ENCODE peak calls at places on chromosomes 12 and 14, in ten cellular contexts. S, U, E, B, O, Y, N, T, M and A are unnamed samples.

GRCh38 chr12:131701705-131702572 is 9.0 kb upstream of the SFSWAP start:
- DNase-seq in S (no peak), U (no peak), E (no peak), B (no peak), O (no peak), Y (no peak), N (no peak), T (no peak), M (no peak), A (no peak)

GRCh38 chr14:80955434-80955939 is at the start of gene TSHR:
- DNase-seq in S (peak; percentile 4), U (no peak), E (peak; percentile 36), B (no peak), O (no peak), Y (no peak), N (no peak), T (peak; percentile 48), M (peak; percentile 48), A (peak; percentile 13)

GRCh38 chr14:56899829-56900228 is 89.5 kb upstream of the OTX2 start:
- DNase-seq in S (no peak), U (no peak), E (no peak), B (no peak), O (no peak), Y (no peak), N (no peak), T (no peak), M (peak; percentile 65), A (no peak)

GRCh38 chr14:71438684-71439083 is 493.5 kb upstream of the RGS6 start:
- DNase-seq in S (no peak), U (peak; percentile 22), E (no peak), B (no peak), O (peak; percentile 54), Y (no peak), N (no peak), T (no peak), M (no peak), A (no peak)

GRCh38 chr12:128916425-128916824 is 63.1 kb downstream of the GLT1D1 start:
- DNase-seq in S (no peak), U (no peak), E (no peak), B (no peak), O (no peak), Y (no peak), N (no peak), T (no peak), M (no peak), A (no peak)

GRCh38 chr14:91872011-91872476 is 4.7 kb upstream of the TC2N start:
- DNase-seq in S (no peak), U (peak; percentile 78), E (no peak), B (no peak), O (peak; percentile 29), Y (no peak), N (peak; percentile 75), T (peak; percentile 73), M (no peak), A (peak; percentile 57)

GRCh38 chr14:58243790-58244555 is 670 bp upstream of the PSMA3 start:
- DNase-seq in S (no peak), U (no peak), E (no peak), B (no peak), O (no peak), Y (no peak), N (no peak), T (no peak), M (no peak), A (no peak)

GRCh38 chr14:68627868-68628604 is 164.8 kb downstream of the ZFP36L1 start:
- DNase-seq in S (no peak), U (peak; percentile 77), E (no peak), B (no peak), O (no peak), Y (no peak), N (peak; percentile 77), T (peak; percentile 82), M (peak; percentile 85), A (peak; percentile 58)

GRCh38 chr12:104827587-104827986 is 130.5 kb downstream of the SLC41A2 start:
- DNase-seq in S (no peak), U (no peak), E (no peak), B (no peak), O (peak; percentile 26), Y (no peak), N (no peak), T (no peak), M (peak; percentile 74), A (no peak)

GRCh38 chr12:22287776-22288621 is 46.5 kb downstream of the ST8SIA1 start:
- DNase-seq in S (no peak), U (no peak), E (no peak), B (no peak), O (peak; percentile 47), Y (no peak), N (no peak), T (no peak), M (peak; percentile 64), A (peak; percentile 11)

GRCh38 chr12:104720346-104721064 is 237.6 kb downstream of the SLC41A2 start:
- DNase-seq in S (no peak), U (no peak), E (no peak), B (peak; percentile 6), O (peak; percentile 68), Y (no peak), N (peak; percentile 40), T (no peak), M (no peak), A (peak; percentile 74)

GRCh38 chr12:96234591-96235496 is 40.7 kb downstream of the ELK3 start:
- DNase-seq in S (no peak), U (no peak), E (no peak), B (no peak), O (no peak), Y (no peak), N (no peak), T (no peak), M (no peak), A (no peak)

GRCh38 chr12:82366182-82366581 is 7.9 kb downstream of the METTL25 start:
- DNase-seq in S (no peak), U (no peak), E (no peak), B (no peak), O (peak; percentile 61), Y (no peak), N (no peak), T (no peak), M (no peak), A (no peak)

GRCh38 chr14:38900887-38901286 is 202.1 kb downstream of the SEC23A start:
- DNase-seq in S (no peak), U (no peak), E (no peak), B (no peak), O (no peak), Y (no peak), N (no peak), T (no peak), M (no peak), A (no peak)

GRCh38 chr12:43501705-43502104 is 50.3 kb downstream of the ADAMTS20 start:
- DNase-seq in S (no peak), U (no peak), E (no peak), B (no peak), O (peak; percentile 58), Y (no peak), N (no peak), T (no peak), M (no peak), A (no peak)
- TF ChIP-seq CTCF in S (peak; percentile 12), U (no peak), E (peak; percentile 9), B (no peak), O (peak; percentile 66), Y (no peak), N (no peak), T (no peak), M (peak; percentile 73), A (no peak)

DNA sequence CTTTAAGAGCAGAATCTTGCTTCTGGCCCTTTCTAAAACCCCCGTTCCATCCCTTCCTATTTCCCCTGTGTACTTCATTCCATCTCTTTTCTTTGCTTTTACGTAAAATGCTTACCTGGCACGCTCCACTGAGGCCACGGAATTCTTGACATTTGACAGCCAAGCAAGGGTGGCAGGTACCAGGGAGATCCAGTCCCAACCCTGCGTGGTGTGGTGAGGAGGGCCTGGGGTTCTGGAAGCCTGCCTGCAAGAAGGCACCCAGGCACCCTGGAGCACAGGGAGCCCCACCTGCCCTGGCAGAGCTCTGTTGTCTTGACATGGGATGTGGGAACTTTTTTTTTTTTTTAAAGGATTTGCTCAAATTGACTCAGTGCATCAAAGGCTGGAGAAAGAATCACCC is 48.6 kb downstream of the ITPK1 start:
- DNase-seq in S (no peak), U (no peak), E (no peak), B (no peak), O (no peak), Y (no peak), N (no peak), T (no peak), M (no peak), A (no peak)
- H3K27ac ChIP-seq in S (no peak overlapping the region), U (no peak overlapping the region), E (no peak overlapping the region), B (no peak overlapping the region), O (no peak overlapping the region), Y (peak overlapping the region; percentile 80), N (no peak overlapping the region), T (no peak overlapping the region), M (no peak overlapping the region), A (no peak overlapping the region)

DNA sequence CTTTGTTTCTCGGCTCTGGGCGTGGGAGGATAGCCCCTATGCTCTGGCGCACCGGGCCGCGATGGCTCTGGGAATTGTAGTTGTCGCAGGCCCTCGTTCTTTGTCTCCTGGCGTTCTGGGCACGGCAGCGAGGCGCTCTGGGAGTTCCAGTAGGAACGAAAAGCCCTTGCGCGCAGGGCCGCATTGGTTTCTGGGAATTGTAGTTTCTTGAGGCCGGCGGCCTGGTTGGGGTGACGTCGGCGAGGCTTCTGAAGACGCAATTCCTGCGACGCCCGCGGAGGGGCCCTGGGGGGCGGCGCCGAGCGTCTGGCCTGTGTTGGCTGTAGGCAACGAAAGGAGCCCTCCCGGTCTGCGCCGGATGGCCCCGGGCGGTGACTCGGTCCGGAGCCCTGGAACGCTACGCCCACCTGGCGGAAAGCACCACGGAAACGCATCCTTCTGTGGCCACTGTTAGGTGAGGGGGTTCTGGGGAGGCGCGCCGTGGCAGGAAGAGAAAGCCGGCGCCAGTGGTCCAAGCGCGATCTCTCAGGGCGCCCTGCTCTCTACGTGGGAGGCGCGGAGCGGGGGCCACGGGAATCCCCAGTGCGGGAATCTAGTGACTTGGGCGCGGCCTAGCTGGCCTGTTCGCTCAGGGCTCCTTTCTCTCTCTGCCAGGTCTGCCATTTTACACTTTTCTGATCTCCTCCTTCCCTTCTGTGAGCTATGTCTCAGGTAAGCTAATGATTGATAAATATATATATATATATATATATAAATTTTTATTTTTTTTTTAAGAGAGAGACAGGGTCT is at the start of gene ZNF140:
- DNase-seq in S (peak; percentile 97), U (peak; percentile 96), E (peak; percentile 96), B (peak; percentile 94), O (peak; percentile 99), Y (peak; percentile 90), N (peak; percentile 95), T (peak; percentile 98), M (peak; percentile 99), A (peak; percentile 94)
- H3K9me3 ChIP-seq in S (peaks cover 85% of the 10 kb centered on the region), U (no peaks in the 10 kb centered on the region), E (peaks cover 85% of the 10 kb centered on the region), B (peaks cover 44% of the 10 kb centered on the region), O (no peaks in the 10 kb centered on the region), Y (peaks cover 5% of the 10 kb centered on the region), N (peaks cover 41% of the 10 kb centered on the region), T (peaks cover 76% of the 10 kb centered on the region), M (peaks cover 35% of the 10 kb centered on the region), A (peaks cover 82% of the 10 kb centered on the region)

DNA sequence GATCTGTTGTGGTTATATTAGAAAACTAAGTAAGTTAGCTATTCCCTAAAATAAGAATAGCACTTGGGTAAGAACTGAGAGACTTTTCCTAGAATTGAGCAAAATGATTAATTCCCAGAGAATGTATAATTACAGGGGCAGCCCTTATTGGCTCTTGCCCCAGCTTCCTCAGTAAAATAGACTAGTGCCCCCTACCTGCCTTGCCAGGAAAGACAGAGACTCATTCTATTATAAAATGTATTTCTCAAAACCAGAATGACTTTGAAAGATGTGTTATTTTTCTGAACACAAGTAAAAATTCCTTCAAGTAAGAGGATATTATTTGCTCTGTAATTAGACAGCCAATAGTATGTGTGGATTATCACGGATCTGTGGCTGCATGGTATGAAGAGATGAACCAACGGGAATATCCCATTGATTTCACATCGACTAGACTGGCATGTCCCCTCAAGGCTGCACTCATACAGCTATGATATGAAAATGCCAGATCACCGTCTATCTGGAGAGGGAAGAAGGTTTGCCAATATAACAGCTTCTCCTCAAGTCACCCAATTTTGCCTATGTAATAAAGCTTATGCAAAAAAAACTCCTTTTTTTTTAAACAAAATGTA is 7.4 kb upstream of the GLRX5 start:
- DNase-seq in S (peak; percentile 70), U (no peak), E (no peak), B (peak; percentile 70), O (peak; percentile 91), Y (no peak), N (peak; percentile 52), T (no peak), M (no peak), A (peak; percentile 48)
- TF ChIP-seq CTCF in S (peak; percentile 86), U (peak; percentile 61), E (peak; percentile 76), B (peak; percentile 93), O (peak; percentile 81), Y (peak; percentile 76), N (peak; percentile 73), T (peak; percentile 83), M (peak; percentile 84), A (peak; percentile 93)